ENCODE peak calls at places on chromosome 2, in four cellular contexts. N, L, E and D are unnamed samples.

GRCh38 chr2:183195397-183195796 is 71.2 kb downstream of the NUP35 start:
- DNase-seq in E (no peak), N (no peak), L (no peak), D (no peak)

GRCh38 chr2:197307236-197307932 is 3.2 kb downstream of the ANKRD44 start:
- DNase-seq in L (no peak), E (no peak), N (no peak), D (no peak)

GRCh38 chr2:71385008-71385407 is 53.4 kb downstream of the ZNF638 start:
- DNase-seq in N (no peak), L (no peak), E (no peak), D (no peak)

GRCh38 chr2:69950241-69950640 is 11.2 kb downstream of the ASPRV1 start:
- DNase-seq in L (no peak), N (no peak), E (no peak), D (no peak)

GRCh38 chr2:55048514-55048924 is 1.7 kb downstream of the RTN4 start:
- DNase-seq in N (peak), L (peak), E (no peak), D (no peak)

GRCh38 chr2:161283926-161284325 is 24.3 kb upstream of the PSMD14 start:
- DNase-seq in E (no peak), L (no peak), N (no peak), D (no peak)

GRCh38 chr2:147460140-147460539 is 384.7 kb upstream of the ACVR2A start:
- DNase-seq in E (no peak), N (no peak), L (no peak), D (no peak)

GRCh38 chr2:158501301-158501700 is 44.5 kb downstream of the PKP4 start:
- DNase-seq in L (no peak), N (no peak), E (no peak), D (no peak)

GRCh38 chr2:225737556-225737955 is 338.0 kb downstream of the NYAP2 start:
- DNase-seq in L (no peak), E (no peak), N (no peak), D (no peak)

GRCh38 chr2:105406221-105406620 is 7.4 kb upstream of the FHL2 start:
- DNase-seq in L (no peak), N (no peak), E (no peak), D (no peak)

GRCh38 chr2:157875720-157876065 is 437 bp downstream of the ACVR1 start:
- DNase-seq in N (peak), E (peak), L (peak), D (no peak)

GRCh38 chr2:28538652-28539051 is 42.8 kb downstream of the PLB1 start:
- DNase-seq in E (no peak), N (no peak), L (no peak), D (no peak)
- TF ChIP-seq TCF7 in E (no peak), N (no peak), L (no peak), D (no peak)

DNA sequence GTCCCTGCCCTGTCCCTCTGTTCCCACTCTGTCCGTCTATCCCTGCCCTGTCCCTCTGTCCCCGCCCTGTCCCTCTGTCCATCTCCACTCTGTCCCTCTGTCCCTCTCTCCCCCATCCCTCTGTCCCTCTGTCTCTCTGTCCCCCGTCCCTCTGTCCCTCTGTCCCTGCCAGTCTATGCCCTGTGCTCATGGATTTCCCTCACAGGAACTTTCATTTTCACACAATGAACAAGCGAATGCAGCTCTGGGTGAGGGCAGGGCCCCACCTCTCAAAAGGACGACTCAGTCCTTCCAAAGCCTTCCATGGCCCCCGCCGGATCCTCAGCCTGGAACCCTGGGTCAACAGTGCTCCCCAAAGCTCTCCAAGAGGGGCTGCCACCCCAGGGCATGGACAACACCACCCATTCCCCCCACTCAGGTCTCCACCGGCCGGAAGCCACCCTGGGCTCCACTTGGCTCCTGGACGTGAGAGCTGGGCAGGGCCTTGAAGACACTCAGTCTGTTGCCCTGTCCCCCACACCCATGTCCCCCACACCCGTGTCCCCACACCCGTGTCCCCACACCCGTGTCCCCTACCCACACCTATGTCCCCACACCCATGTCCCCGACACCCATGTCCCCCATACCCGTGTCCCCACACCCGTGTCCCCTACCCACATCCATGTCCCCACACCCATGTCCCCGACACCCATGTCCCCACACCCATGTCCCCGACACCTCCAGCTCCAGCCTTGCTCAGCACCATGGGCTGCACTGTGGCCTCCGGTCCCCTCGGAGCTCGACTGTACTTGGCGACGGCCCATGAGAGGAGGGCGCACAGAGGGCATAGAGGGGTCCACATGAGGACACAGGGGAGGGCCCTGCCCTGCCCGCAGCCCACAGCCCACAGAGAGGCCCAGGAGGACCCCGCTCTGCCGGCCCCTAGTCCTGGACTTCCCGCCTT is 156.0 kb downstream of the PXDN start:
- DNase-seq in E (no peak), L (no peak), N (no peak), D (no peak)
- TF ChIP-seq TCF7 in E (no peak), L (no peak), N (no peak), D (no peak)

DNA sequence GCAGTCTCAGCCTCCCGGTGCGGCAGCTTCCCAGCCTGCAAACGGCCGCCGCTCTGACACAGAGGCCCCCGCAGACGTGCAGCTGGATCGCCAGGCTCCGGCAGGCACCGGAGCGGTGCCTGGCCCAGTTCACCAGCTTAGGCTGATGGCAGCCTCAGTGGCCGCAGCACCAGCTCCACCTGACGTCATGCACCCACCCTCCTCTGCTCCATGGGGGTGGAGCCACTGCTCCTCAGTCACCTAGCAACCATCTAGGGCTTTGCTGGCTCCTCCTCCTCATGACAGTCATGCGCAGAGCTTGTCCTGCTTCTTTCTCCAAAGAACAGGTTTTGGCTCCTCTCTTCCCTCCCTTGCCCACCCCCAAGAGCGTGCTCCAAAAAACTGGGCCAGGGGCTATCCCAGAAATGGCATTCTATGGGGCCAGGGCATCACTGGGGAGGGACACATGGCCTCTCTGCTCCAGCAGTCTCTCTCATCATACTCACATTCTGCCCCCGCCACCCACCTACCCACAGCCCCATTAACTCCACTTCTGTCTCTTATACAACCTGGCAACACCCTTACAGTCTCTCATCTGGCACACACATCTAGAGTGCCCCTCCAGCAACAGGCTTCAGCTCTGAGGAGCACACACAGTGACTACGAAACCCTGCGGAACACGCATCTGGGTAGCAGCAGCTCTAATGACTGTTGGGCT is 5.5 kb downstream of the DCTN1 start:
- DNase-seq in E (peak), N (peak), L (no peak), D (no peak)
- TF ChIP-seq TCF7 in E (no peak), N (no peak), L (no peak), D (no peak)

DNA sequence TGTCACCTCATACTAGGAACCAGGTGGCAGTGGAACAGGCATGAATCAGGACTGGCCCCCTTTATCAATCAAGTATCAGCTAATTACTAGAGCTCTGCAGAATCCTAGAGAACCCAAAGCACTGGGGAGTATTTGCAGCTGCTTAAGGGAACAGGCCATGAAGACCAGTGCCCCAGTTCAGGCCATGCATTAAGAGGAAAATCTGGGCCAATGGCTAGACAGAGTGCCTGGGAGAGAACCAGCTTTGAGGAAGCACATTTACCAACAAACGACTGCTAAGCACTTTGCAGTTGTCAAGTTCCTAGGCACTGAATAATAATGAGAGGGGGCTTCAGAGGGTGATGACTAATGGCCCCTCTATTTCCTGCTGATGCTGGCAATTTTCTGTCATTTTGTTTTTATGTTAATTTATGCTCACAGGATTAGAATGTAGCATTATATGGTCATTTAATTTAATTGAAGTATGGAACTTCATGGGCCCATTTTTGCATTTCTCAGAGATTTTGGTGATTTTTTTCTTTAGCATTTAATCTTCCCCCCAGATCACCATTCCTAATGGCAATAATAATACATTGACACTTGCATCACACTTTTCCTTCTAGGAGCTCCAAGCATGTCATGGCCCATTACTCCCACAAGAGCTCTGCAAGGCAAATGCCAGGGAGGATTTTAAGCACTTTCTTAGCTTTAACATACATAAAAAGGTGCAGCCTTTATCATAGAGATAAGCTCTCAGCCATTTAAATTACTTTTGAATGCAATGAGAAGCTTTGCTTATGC is 147.7 kb upstream of the SPATS2L start:
- DNase-seq in N (no peak), L (no peak), E (no peak), D (no peak)
- TF ChIP-seq TCF7 in N (no peak), L (no peak), E (no peak), D (no peak)

GRCh38 chr2:33810046-33810835 is 211.1 kb upstream of the FAM98A start:
- DNase-seq in N (no peak), E (no peak), L (no peak), D (no peak)
- TF ChIP-seq TCF7 in N (no peak), E (no peak), L (no peak), D (no peak)

DNA sequence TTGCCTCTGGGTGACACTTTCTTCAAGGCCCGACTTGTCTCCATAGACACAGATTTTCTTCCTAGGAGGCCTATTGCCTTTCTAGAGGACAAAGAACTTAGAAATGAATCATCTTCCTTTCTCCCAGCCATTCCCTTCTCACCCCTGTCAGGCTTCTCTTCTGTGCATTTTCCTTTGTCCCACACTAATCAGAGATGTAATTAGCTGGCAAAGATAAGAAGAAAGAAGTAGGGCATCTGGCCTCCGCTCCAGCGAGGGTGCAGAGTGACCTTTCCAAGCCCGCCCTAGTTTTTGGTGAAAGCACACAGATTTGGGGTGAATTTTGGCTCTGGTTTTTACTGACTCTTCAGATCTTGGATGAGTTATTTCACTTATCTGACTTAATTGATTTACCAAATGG is 626.6 kb downstream of the ZEB2 start:
- DNase-seq in L (no peak), N (no peak), E (no peak), D (no peak)
- TF ChIP-seq TCF7 in L (no peak), N (no peak), E (no peak), D (no peak)

GRCh38 chr2:50727940-50728339 is 304.0 kb downstream of the NRXN1 start:
- DNase-seq in L (no peak), N (no peak), E (no peak), D (no peak)

GRCh38 chr2:50732796-50733195 is 299.1 kb downstream of the NRXN1 start:
- DNase-seq in L (no peak), E (no peak), N (no peak), D (no peak)

GRCh38 chr2:50726186-50726585 is 305.7 kb downstream of the NRXN1 start:
- DNase-seq in L (no peak), E (no peak), N (no peak), D (no peak)

GRCh38 chr2:50724837-50725236 is 307.1 kb downstream of the NRXN1 start:
- DNase-seq in L (no peak), N (no peak), E (no peak), D (no peak)

DNA sequence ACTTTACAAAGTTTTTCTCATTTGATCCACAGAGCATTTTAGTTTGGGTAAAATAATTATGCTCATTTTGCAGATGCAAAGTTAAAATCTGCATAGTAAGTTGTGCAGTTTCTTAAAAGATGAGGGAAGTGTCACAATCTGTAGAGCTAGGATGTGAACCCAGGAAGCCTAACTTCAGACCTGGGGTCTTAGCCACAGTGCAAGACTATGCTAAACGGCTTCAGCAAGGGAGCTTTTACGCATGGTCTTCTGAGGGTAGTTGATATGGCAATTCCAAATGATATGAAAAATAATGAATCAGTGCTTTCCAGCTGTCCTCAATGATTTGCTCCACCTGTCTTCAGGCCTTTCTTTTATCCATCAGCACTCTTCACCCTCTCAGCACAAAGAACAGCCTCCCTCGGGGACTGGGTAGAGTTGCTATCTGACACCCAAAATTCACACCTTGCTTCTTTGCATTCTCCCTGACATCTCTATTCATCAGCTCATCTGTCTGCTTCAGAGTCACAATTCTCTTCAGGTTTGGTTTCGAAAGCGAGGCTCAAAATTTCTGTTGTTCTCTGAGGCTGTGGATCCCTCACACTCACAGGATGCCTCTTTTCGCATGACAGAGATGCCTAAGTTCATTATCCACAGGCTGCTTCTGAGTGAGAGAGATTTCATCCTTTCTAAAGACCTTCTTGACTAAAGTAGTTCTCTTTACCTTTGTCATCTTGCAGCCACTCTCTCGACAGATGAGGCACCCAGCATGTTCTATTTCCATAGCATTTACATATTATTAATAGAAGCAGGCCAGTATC is 302.4 kb downstream of the NRXN1 start:
- DNase-seq in L (no peak), E (no peak), N (no peak), D (no peak)
- TF ChIP-seq TCF7 in L (no peak), E (no peak), N (no peak), D (no peak)

DNA sequence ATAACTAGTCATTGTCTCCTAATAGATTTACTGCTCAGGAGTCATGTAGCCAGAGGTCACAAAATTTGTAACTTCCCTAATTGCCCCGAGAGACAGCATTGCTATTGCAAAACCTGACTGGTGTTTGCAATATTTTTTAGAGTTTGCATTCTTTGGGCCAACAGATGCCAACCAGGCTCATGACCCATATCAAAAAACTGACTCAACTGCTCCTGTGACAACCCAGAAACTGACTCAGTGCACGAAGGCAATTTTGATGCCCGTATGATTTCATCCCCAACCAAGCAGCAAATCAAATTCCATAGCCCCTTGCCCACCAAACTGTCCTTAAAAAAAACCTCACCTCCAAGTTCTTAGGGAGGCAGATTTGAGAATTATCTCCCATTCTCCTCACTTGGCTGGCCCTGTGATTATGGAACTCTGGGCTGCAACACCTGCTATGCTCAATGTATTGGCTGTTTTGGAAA is 951.3 kb downstream of the TSN start:
- DNase-seq in E (no peak), L (no peak), N (no peak), D (no peak)
- TF ChIP-seq TCF7 in E (no peak), L (no peak), N (no peak), D (no peak)

GRCh38 chr2:238136820-238137537 is 1.5 kb upstream of the KLHL30 start:
- DNase-seq in E (no peak), L (peak), N (no peak), D (no peak)
- TF ChIP-seq TCF7 in E (no peak), L (no peak), N (no peak), D (no peak)

GRCh38 chr2:128449226-128450061 is 130.8 kb upstream of the HS6ST1 start:
- DNase-seq in E (no peak), N (no peak), L (no peak), D (no peak)

GRCh38 chr2:128450211-128451015 is 131.7 kb upstream of the HS6ST1 start:
- DNase-seq in E (no peak), L (no peak), N (no peak), D (no peak)

GRCh38 chr2:128452536-128453530 is 134.2 kb upstream of the HS6ST1 start:
- DNase-seq in L (no peak), E (no peak), N (no peak), D (no peak)

GRCh38 chr2:128451084-128451483 is 132.4 kb upstream of the HS6ST1 start:
- DNase-seq in N (no peak), L (no peak), E (no peak), D (no peak)

GRCh38 chr2:128451636-128452411 is 133.2 kb upstream of the HS6ST1 start:
- DNase-seq in N (no peak), L (no peak), E (no peak), D (no peak)
- TF ChIP-seq TCF7 in N (no peak), L (no peak), E (no peak), D (no peak)